ENCODE peak calls at places on chromosome 17, in four cellular contexts. One of them, this sample, is unnamed.

GRCh38 chr17:33802349-33803272 is 452.5 kb upstream of the CCL2 start:
- DNase-seq in fibroblast of pulmonary artery: no peak
- DNase-seq in IMR-90: no peak
- DNase-seq in adipocyte: no peak
- DNase-seq in this sample: no peak

GRCh38 chr17:28484296-28484695 is 10.9 kb downstream of the SLC13A2 start:
- DNase-seq in adipocyte: no peak
- DNase-seq in IMR-90: no peak
- DNase-seq in fibroblast of pulmonary artery: no peak
- DNase-seq in this sample: no peak

GRCh38 chr17:81426676-81427445 is 31.6 kb downstream of the BAHCC1 start:
- DNase-seq in IMR-90: no peak
- DNase-seq in fibroblast of pulmonary artery: no peak
- DNase-seq in adipocyte: no peak
- DNase-seq in this sample: no peak

GRCh38 chr17:46766493-46767491 is 51.7 kb downstream of the WNT3 start:
- DNase-seq in fibroblast of pulmonary artery: no peak
- DNase-seq in IMR-90: no peak
- DNase-seq in adipocyte: no peak
- DNase-seq in this sample: no peak

GRCh38 chr17:80621335-80622169 is 76.9 kb downstream of the RPTOR start:
- DNase-seq in fibroblast of pulmonary artery: no peak
- DNase-seq in adipocyte: no peak
- DNase-seq in IMR-90: no peak
- DNase-seq in this sample: no peak

GRCh38 chr17:66947311-66947710 is 17.2 kb upstream of the CACNG4 start:
- DNase-seq in IMR-90: no peak
- DNase-seq in adipocyte: no peak
- DNase-seq in fibroblast of pulmonary artery: no peak
- DNase-seq in this sample: no peak

GRCh38 chr17:2802574-2802973 is 6.3 kb downstream of the RAP1GAP2 start:
- DNase-seq in IMR-90: no peak
- DNase-seq in adipocyte: no peak
- DNase-seq in fibroblast of pulmonary artery: no peak
- DNase-seq in this sample: no peak

GRCh38 chr17:1639549-1639948 is 6.0 kb downstream of the SCARF1 start:
- DNase-seq in adipocyte: no peak
- DNase-seq in fibroblast of pulmonary artery: no peak
- DNase-seq in IMR-90: no peak
- DNase-seq in this sample: no peak

GRCh38 chr17:12637015-12637414 is 28.7 kb upstream of the MYOCD start:
- DNase-seq in fibroblast of pulmonary artery: peak
- DNase-seq in IMR-90: peak
- DNase-seq in adipocyte: peak
- DNase-seq in this sample: peak

GRCh38 chr17:49997773-49998703 is 3.0 kb upstream of the DLX3 start:
- DNase-seq in adipocyte: peak
- DNase-seq in fibroblast of pulmonary artery: peak
- DNase-seq in IMR-90: peak
- DNase-seq in this sample: peak

GRCh38 chr17:39939031-39939430 is 11.5 kb downstream of the LRRC3C start:
- DNase-seq in adipocyte: no peak
- DNase-seq in IMR-90: no peak
- DNase-seq in fibroblast of pulmonary artery: no peak
- DNase-seq in this sample: no peak

GRCh38 chr17:80895366-80895765 is 96.3 kb upstream of the CHMP6 start:
- DNase-seq in adipocyte: no peak
- DNase-seq in IMR-90: no peak
- DNase-seq in fibroblast of pulmonary artery: no peak
- DNase-seq in this sample: no peak

GRCh38 chr17:33052856-33053255 is 61.2 kb downstream of the SPACA3 start:
- DNase-seq in adipocyte: no peak
- DNase-seq in fibroblast of pulmonary artery: no peak
- DNase-seq in IMR-90: no peak
- DNase-seq in this sample: no peak

GRCh38 chr17:62757518-62757951 is 50.6 kb downstream of the MARCHF10 start:
- DNase-seq in fibroblast of pulmonary artery: peak
- DNase-seq in IMR-90: peak
- DNase-seq in adipocyte: no peak
- DNase-seq in this sample: no peak

GRCh38 chr17:31260151-31260550 is 36.9 kb downstream of the OMG start:
- DNase-seq in IMR-90: no peak
- DNase-seq in adipocyte: no peak
- DNase-seq in fibroblast of pulmonary artery: no peak
- DNase-seq in this sample: no peak

GRCh38 chr17:69450857-69451410 is 36.4 kb downstream of the MAP2K6 start:
- DNase-seq in adipocyte: no peak
- DNase-seq in fibroblast of pulmonary artery: peak
- DNase-seq in IMR-90: no peak
- DNase-seq in this sample: no peak

DNA sequence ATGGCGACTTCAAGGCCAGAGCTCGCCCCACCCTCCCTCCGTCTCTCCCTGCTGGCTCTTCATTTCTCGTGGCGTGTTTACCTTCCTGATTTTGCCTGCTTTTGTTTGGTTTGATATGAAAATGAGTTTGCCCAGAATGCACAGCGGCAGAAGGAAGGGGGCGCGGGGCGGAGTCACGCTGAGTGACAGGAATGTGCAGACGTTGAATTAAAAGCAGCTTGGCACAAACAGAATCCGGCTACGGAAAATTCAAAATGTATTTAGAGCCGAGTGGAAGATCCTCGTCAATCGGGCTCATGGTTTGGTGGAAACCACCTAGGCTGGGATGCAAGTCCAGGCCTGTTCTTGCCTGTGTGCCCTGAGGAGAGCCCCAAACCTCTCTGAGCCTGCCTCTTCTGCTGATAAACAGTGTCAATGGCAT is 102.7 kb downstream of the SDK2 start:
- DNase-seq in adipocyte: no peak
- DNase-seq in fibroblast of pulmonary artery: no peak
- DNase-seq in IMR-90: no peak
- DNase-seq in this sample: no peak
- H3K4me3 ChIP-seq in adipocyte: no peak
- H3K4me3 ChIP-seq in fibroblast of pulmonary artery: no peak
- H3K4me3 ChIP-seq in IMR-90: no peak
- H3K4me3 ChIP-seq in this sample: no peak

GRCh38 chr17:75590314-75590761 is 2.7 kb downstream of the MYO15B start:
- DNase-seq in adipocyte: no peak
- DNase-seq in IMR-90: no peak
- DNase-seq in fibroblast of pulmonary artery: no peak
- DNase-seq in this sample: no peak

GRCh38 chr17:75587718-75588545 is at the start of gene MYO15B:
- DNase-seq in adipocyte: no peak
- DNase-seq in IMR-90: no peak
- DNase-seq in fibroblast of pulmonary artery: no peak
- DNase-seq in this sample: no peak

GRCh38 chr17:75589919-75590303 is 2.3 kb downstream of the MYO15B start:
- DNase-seq in IMR-90: no peak
- DNase-seq in adipocyte: no peak
- DNase-seq in fibroblast of pulmonary artery: no peak
- DNase-seq in this sample: no peak

GRCh38 chr17:75589017-75589918 is 1.7 kb downstream of the MYO15B start:
- DNase-seq in fibroblast of pulmonary artery: peak
- DNase-seq in adipocyte: peak
- DNase-seq in IMR-90: peak
- DNase-seq in this sample: peak

DNA sequence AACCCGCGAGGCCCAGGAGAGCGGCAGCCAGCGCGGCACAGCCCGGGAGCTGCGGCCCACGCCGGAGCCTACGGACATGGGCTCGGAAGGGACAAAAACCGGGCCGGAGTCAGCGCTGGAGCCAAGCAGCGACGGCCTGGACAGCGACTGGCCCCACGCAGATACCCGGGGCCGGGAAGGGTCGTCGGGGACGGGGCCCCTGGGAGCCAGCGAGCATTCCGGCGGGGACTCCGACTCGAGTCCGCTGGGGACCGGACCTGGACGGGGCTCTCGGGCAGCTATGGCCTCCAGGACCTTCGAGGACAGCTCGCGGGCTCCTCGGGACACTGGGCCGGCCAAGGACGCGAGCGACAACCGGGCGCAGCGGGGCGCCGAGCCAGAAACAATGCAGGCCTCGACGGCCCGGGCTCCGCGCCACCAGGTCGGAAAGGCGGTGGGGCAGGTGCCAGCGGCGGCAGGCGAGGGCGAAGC is 981 bp downstream of the MYO15B start:
- DNase-seq in fibroblast of pulmonary artery: no peak
- DNase-seq in adipocyte: no peak
- DNase-seq in IMR-90: no peak
- DNase-seq in this sample: no peak
- H3K4me3 ChIP-seq in fibroblast of pulmonary artery: peak
- H3K4me3 ChIP-seq in adipocyte: peak
- H3K4me3 ChIP-seq in IMR-90: peak
- H3K4me3 ChIP-seq in this sample: peak

GRCh38 chr17:9332164-9332527 is 243.5 kb downstream of the STX8 start:
- DNase-seq in fibroblast of pulmonary artery: no peak
- DNase-seq in IMR-90: no peak
- DNase-seq in adipocyte: no peak
- DNase-seq in this sample: no peak
- H3K4me3 ChIP-seq in fibroblast of pulmonary artery: no peak
- H3K4me3 ChIP-seq in IMR-90: no peak
- H3K4me3 ChIP-seq in adipocyte: no peak
- H3K4me3 ChIP-seq in this sample: no peak

GRCh38 chr17:38875477-38876080 is 5.7 kb downstream of the LASP1 start:
- DNase-seq in fibroblast of pulmonary artery: no peak
- DNase-seq in adipocyte: peak
- DNase-seq in IMR-90: no peak
- DNase-seq in this sample: no peak
- H3K4me3 ChIP-seq in fibroblast of pulmonary artery: peak
- H3K4me3 ChIP-seq in adipocyte: peak
- H3K4me3 ChIP-seq in IMR-90: no peak
- H3K4me3 ChIP-seq in this sample: no peak

GRCh38 chr17:79620207-79621038 is 9.6 kb upstream of the RBFOX3 start:
- DNase-seq in fibroblast of pulmonary artery: no peak
- DNase-seq in adipocyte: no peak
- DNase-seq in IMR-90: no peak
- DNase-seq in this sample: no peak

GRCh38 chr17:79619636-79620206 is 8.9 kb upstream of the RBFOX3 start:
- DNase-seq in adipocyte: no peak
- DNase-seq in fibroblast of pulmonary artery: no peak
- DNase-seq in IMR-90: no peak
- DNase-seq in this sample: no peak

GRCh38 chr17:79622201-79622601 is 11.3 kb upstream of the RBFOX3 start:
- DNase-seq in IMR-90: no peak
- DNase-seq in fibroblast of pulmonary artery: no peak
- DNase-seq in adipocyte: no peak
- DNase-seq in this sample: no peak

GRCh38 chr17:79622776-79623175 is 11.9 kb upstream of the RBFOX3 start:
- DNase-seq in IMR-90: no peak
- DNase-seq in adipocyte: no peak
- DNase-seq in fibroblast of pulmonary artery: no peak
- DNase-seq in this sample: no peak

DNA sequence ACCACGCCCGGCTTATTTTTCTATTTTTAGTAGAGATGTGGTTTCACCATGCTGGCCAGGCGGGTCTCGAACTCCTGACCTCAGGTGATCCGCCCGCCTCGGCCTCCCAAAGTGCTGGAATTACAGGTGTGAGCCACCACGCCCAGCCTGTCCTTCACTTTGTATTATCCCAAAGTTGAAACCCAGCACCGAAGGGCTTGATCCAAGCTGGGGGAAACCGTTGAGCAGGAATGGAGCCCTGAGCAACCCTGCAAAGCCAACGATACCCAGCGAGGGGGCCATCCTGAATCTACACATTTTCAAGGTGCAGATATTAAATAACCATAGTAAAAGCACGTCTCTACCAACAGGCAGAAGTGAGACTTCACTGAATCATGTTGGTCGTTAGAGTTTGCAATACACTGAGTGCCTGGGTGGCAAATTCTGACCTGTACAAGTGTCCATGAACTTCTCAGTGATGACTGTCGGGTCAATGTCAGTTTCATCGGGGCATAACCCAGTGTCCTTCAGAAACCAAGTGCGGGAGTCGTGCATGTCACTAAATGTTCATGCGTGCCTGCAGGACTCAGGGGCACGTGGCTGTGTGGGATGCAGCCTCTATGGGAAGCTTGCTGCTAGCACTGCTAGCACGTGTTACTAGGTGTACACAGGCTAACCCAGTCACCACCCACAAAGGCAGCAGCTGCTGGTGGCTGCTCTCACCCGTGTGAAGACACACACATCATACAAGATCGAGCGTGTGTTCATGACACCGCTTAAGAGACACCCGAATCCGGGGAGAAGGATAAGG is 10.5 kb upstream of the RBFOX3 start:
- DNase-seq in adipocyte: no peak
- DNase-seq in fibroblast of pulmonary artery: no peak
- DNase-seq in IMR-90: no peak
- DNase-seq in this sample: no peak
- H3K4me3 ChIP-seq in adipocyte: no peak
- H3K4me3 ChIP-seq in fibroblast of pulmonary artery: no peak
- H3K4me3 ChIP-seq in IMR-90: no peak
- H3K4me3 ChIP-seq in this sample: no peak

GRCh38 chr17:4553669-4554068 is 1.5 kb downstream of the MYBBP1A start:
- DNase-seq in adipocyte: no peak
- DNase-seq in fibroblast of pulmonary artery: no peak
- DNase-seq in IMR-90: no peak
- DNase-seq in this sample: no peak
- H3K4me3 ChIP-seq in adipocyte: peak
- H3K4me3 ChIP-seq in fibroblast of pulmonary artery: no peak
- H3K4me3 ChIP-seq in IMR-90: no peak
- H3K4me3 ChIP-seq in this sample: peak

DNA sequence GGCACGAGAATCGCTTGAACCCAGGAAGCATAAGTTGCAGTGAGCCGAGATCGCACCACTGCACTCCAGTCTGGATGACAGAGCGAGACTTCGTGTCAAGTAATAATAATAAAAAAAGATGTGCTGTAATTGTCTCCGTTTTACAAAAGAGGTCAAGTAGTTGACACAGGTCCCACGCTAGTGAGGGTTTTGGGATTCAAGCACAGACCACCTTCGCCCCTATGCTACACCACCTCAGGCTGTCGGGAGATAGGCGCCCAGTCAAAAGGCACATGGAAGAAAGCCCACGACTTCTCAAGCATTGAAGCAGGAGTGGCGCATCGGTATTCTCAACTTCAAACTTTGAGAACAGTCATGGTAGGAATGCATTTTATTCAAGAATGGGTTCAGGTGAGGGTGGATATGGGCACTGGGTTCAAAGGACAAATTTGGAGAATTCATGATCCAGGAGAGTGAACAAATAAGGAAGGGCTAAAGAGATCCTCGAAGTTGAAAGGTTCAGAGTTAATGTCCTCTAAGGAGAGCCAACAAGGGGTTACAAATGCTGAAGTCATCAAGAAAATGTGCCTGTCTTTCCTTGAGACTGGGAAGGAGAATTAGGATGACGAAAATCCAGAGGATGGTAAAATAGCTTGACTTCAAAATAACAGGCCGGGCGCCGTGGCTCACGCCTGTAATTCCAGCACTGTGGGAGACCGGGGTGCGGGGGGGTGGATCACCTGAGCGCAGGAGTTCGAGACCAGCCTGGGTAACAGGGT is 1.4 kb upstream of the AMZ2 start:
- DNase-seq in adipocyte: no peak
- DNase-seq in fibroblast of pulmonary artery: no peak
- DNase-seq in IMR-90: no peak
- DNase-seq in this sample: no peak
- H3K4me3 ChIP-seq in adipocyte: peak
- H3K4me3 ChIP-seq in fibroblast of pulmonary artery: no peak
- H3K4me3 ChIP-seq in IMR-90: no peak
- H3K4me3 ChIP-seq in this sample: no peak

This sample was measured in skeletal muscle cell.